ENCODE peak calls at places on chromosomes 6 and 20, in six cellular contexts. N is mesendoderm, W is IMR-90, S is mesenchymal stem cell, U is H9, D is H1. L is an unnamed sample.

GRCh38 chr20:22680031-22680740 is 95.8 kb upstream of the FOXA2 start:
- DNase-seq in U (no peak), W (no peak), N (no peak), D (no peak), S (no peak), L (no peak)

GRCh38 chr20:57400821-57401564 is 9.8 kb downstream of the RBM38 start:
- DNase-seq in D (no peak), N (no peak), W (no peak), S (no peak), U (no peak), L (no peak)

GRCh38 chr20:48154040-48154439 is 368.8 kb upstream of the SULF2 start:
- DNase-seq in U (no peak), S (no peak), N (no peak), D (no peak), W (no peak), L (no peak)

GRCh38 chr6:167683028-167683862 is 143.5 kb upstream of the AFDN start:
- DNase-seq in W (peak), N (no peak), D (no peak), U (no peak), S (peak), L (no peak)

GRCh38 chr6:3119040-3119723 is 671 bp downstream of the BPHL start:
- DNase-seq in W (peak), S (peak), D (no peak), N (peak), U (no peak), L (no peak)

GRCh38 chr6:158835616-158836221 is 16.6 kb upstream of the EZR start:
- DNase-seq in S (no peak), U (peak), D (no peak), W (peak), N (peak), L (no peak)

GRCh38 chr20:43666376-43667328 is at the start of gene MYBL2:
- DNase-seq in D (peak), U (peak), S (peak), N (peak), W (peak), L (peak)

GRCh38 chr6:4903751-4904370 is 100.0 kb downstream of the RPP40 start:
- DNase-seq in W (no peak), S (no peak), U (no peak), N (no peak), D (no peak), L (no peak)

GRCh38 chr6:24600903-24601302 is 45.1 kb downstream of the KIAA0319 start:
- DNase-seq in S (no peak), N (no peak), W (no peak), U (peak), D (no peak), L (no peak)

GRCh38 chr20:32609993-32610896 is 25.1 kb upstream of the NOL4L start:
- DNase-seq in W (no peak), N (no peak), S (no peak), D (no peak), U (no peak), L (no peak)

GRCh38 chr6:104642871-104643270 is 216.8 kb downstream of the HACE1 start:
- DNase-seq in U (no peak), D (no peak), S (peak), N (no peak), W (no peak), L (no peak)

GRCh38 chr20:38433304-38433972 is 1.7 kb downstream of the SNHG17 start:
- DNase-seq in D (no peak), W (no peak), N (no peak), S (no peak), U (no peak), L (no peak)

GRCh38 chr6:71403422-71404134 is 115.0 kb downstream of the OGFRL1 start:
- DNase-seq in D (no peak), U (no peak), N (peak), W (no peak), S (peak), L (no peak)

GRCh38 chr20:58694241-58695083 is 1.9 kb downstream of the NPEPL1 start:
- DNase-seq in W (no peak), S (no peak), D (no peak), U (peak), N (no peak), L (no peak)

GRCh38 chr6:35490821-35491557 is 5.9 kb downstream of the TEAD3 start:
- DNase-seq in N (no peak), D (no peak), W (no peak), U (no peak), S (no peak), L (no peak)

GRCh38 chr20:38252292-38253288 is 7.9 kb downstream of the KIAA1755 start:
- DNase-seq in S (no peak), W (peak), D (no peak), N (no peak), U (no peak), L (no peak)

GRCh38 chr6:136783495-136784270 is 8.6 kb downstream of the MAP3K5 start:
- DNase-seq in W (no peak), N (no peak), D (no peak), U (no peak), S (no peak), L (no peak)

GRCh38 chr20:35454881-35455609 is at the start of gene CEP250:
- DNase-seq in N (peak), U (peak), D (peak), W (peak), S (peak), L (peak)
- H3K18ac ChIP-seq in N (peak), U (peak), D (peak), W (peak), S (peak), L (peak)

DNA sequence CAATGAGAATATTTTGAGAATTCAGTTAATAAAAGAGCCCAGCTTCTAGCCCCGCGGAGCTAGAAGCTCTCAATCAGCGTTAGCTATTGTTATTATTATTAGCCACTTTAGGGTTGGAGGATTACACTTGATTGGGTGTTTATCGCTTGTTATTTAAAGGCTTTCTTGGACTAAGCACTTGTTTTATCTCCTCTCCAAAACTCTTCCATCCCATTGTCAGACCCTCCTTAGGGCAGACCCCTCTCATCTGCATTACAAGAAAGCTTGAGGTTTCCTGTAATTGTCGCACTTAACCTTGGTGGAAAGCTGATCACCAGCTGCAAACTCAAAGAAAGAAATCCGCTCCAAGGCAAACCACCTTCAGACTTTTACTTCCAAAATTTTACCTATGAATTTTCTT is 4.8 kb downstream of the DPPA5 start:
- DNase-seq in D (peak), S (no peak), W (no peak), N (peak), U (peak), L (no peak)
- H3K9ac ChIP-seq in D (no peak), S (no peak), W (no peak), N (no peak), U (no peak), L (no peak)

GRCh38 chr6:157542405-157542943 is 161.5 kb downstream of the ZDHHC14 start:
- DNase-seq in N (no peak), D (no peak), S (no peak), W (no peak), U (no peak), L (no peak)
- H3K18ac ChIP-seq in N (no peak), D (no peak), S (peak), W (no peak), U (no peak), L (peak)

GRCh38 chr6:106253731-106254130 is 71.8 kb downstream of the ATG5 start:
- DNase-seq in D (no peak), U (no peak), W (peak), S (no peak), N (no peak), L (no peak)
- H3K9ac ChIP-seq in D (no peak), U (no peak), W (no peak), S (no peak), N (no peak), L (no peak)

GRCh38 chr20:11891827-11892521 is 25.7 kb upstream of the BTBD3 start:
- DNase-seq in S (peak), D (no peak), N (peak), W (peak), U (peak), L (peak)
- H3K18ac ChIP-seq in S (peak), D (no peak), N (peak), W (peak), U (no peak), L (no peak)

GRCh38 chr6:57317060-57317943 is at the start of gene PRIM2:
- DNase-seq in N (peak), D (peak), W (peak), S (peak), U (peak), L (peak)

GRCh38 chr6:57313009-57313408 is 4.4 kb upstream of the PRIM2 start:
- DNase-seq in S (no peak), D (no peak), N (no peak), U (no peak), W (no peak), L (no peak)

GRCh38 chr6:57313711-57314471 is 3.5 kb upstream of the PRIM2 start:
- DNase-seq in S (peak), U (no peak), D (no peak), W (peak), N (no peak), L (no peak)

GRCh38 chr6:57316581-57317059 is 810 bp upstream of the PRIM2 start:
- DNase-seq in S (peak), U (peak), N (peak), W (peak), D (peak), L (peak)

GRCh38 chr6:57315851-57316250 is 1.6 kb upstream of the PRIM2 start:
- DNase-seq in S (no peak), N (no peak), U (no peak), W (no peak), D (no peak), L (no peak)
- H3K9ac ChIP-seq in S (peak), N (no peak), U (no peak), W (no peak), D (no peak), L (no peak)

L was measured in neuronal stem cell.